ENCODE peak calls at places on chromosome 17, in four cellular contexts. U, Q, E and M are unnamed samples.

GRCh38 chr17:31100840-31101239 is 6.1 kb downstream of the NF1 start:
- DNase-seq in E (no peak), Q (no peak), U (no peak), M (no peak)

GRCh38 chr17:80219013-80219776 is 938 bp downstream of the SGSH start:
- DNase-seq in Q (peak; percentile 84), U (peak; percentile 45), E (peak; percentile 50), M (no peak)

GRCh38 chr17:63840591-63841349 is 1.7 kb downstream of the SMARCD2 start:
- DNase-seq in U (peak; percentile 53), Q (no peak), E (no peak), M (no peak)

GRCh38 chr17:78780852-78781338 is 1.2 kb downstream of the CYTH1 start:
- DNase-seq in U (no peak), Q (no peak), E (no peak), M (no peak)

GRCh38 chr17:869067-869466 is 86.9 kb downstream of the MRM3 start:
- DNase-seq in E (no peak), Q (no peak), U (no peak), M (no peak)

GRCh38 chr17:48037036-48037881 is at the start of gene COPZ2:
- DNase-seq in E (peak; percentile 57), Q (no peak), U (no peak), M (peak; percentile 14)

GRCh38 chr17:333626-334396 is 18.8 kb downstream of the RPH3AL start:
- DNase-seq in E (peak; percentile 86), U (no peak), Q (no peak), M (peak; percentile 38)

GRCh38 chr17:1413281-1413791 is 13.3 kb upstream of the YWHAE start:
- DNase-seq in E (no peak), Q (peak; percentile 93), U (peak; percentile 48), M (no peak)

GRCh38 chr17:69560987-69561441 is 146.5 kb downstream of the MAP2K6 start:
- DNase-seq in E (peak; percentile 77), Q (no peak), U (no peak), M (no peak)

GRCh38 chr17:77948690-77949114 is 9.8 kb upstream of the TNRC6C start:
- DNase-seq in U (peak; percentile 39), Q (peak; percentile 50), E (peak; percentile 58), M (peak; percentile 29)

GRCh38 chr17:64115043-64115698 is 14.8 kb downstream of the ERN1 start:
- DNase-seq in U (no peak), Q (peak; percentile 94), E (no peak), M (no peak)

GRCh38 chr17:66918896-66919295 is 45.6 kb upstream of the CACNG4 start:
- DNase-seq in U (no peak), E (no peak), Q (no peak), M (no peak)

GRCh38 chr17:31327534-31328526 is 6.4 kb upstream of the EVI2A start:
- DNase-seq in Q (peak; percentile 78), U (peak; percentile 50), E (no peak), M (no peak)

GRCh38 chr17:68701046-68701445 is 99.9 kb upstream of the FAM20A start:
- DNase-seq in Q (no peak), E (peak; percentile 11), U (no peak), M (no peak)

GRCh38 chr17:70158581-70158980 is 10.8 kb upstream of the KCNJ2 start:
- DNase-seq in E (no peak), Q (no peak), U (no peak), M (no peak)

GRCh38 chr17:20266806-20267458 is 200.4 kb downstream of the LGALS9B start:
- DNase-seq in E (peak; percentile 24), U (no peak), Q (peak; percentile 83), M (no peak)

GRCh38 chr17:39623356-39623950 is 3.3 kb upstream of the PPP1R1B start:
- DNase-seq in E (peak; percentile 82), Q (peak; percentile 77), U (no peak), M (peak; percentile 94)

GRCh38 chr17:40993856-40994255 is at the start of gene KRTAP3-3:
- DNase-seq in U (no peak), Q (no peak), E (no peak), M (no peak)

GRCh38 chr17:81537343-81537855 is 9.2 kb downstream of the FSCN2 start:
- DNase-seq in Q (peak; percentile 25), E (peak; percentile 66), U (no peak), M (no peak)

GRCh38 chr17:37541880-37542675 is 52.4 kb downstream of the DUSP14 start:
- DNase-seq in Q (peak; percentile 14), E (no peak), U (no peak), M (no peak)

GRCh38 chr17:42403150-42403549 is 14.9 kb upstream of the STAT3 start:
- DNase-seq in E (peak; percentile 49), U (no peak), Q (no peak), M (no peak)

GRCh38 chr17:79968116-79968515 is 67.6 kb downstream of the TBC1D16 start:
- DNase-seq in Q (no peak), U (no peak), E (no peak), M (no peak)

GRCh38 chr17:63519972-63520882 is 2.9 kb upstream of the KCNH6 start:
- DNase-seq in Q (no peak), U (no peak), E (no peak), M (no peak)

GRCh38 chr17:42937712-42938596 is 26.3 kb downstream of the AARSD1 start:
- DNase-seq in U (peak; percentile 40), Q (peak; percentile 60), E (peak; percentile 73), M (peak; percentile 26)

GRCh38 chr17:9273334-9274118 is 252.2 kb downstream of the NTN1 start:
- DNase-seq in E (no peak), Q (no peak), U (no peak), M (no peak)

GRCh38 chr17:79922798-79923197 is 83.6 kb upstream of the CBX4 start:
- DNase-seq in Q (no peak), E (no peak), U (no peak), M (no peak)

GRCh38 chr17:7499161-7499560 is 15.0 kb downstream of the POLR2A start:
- DNase-seq in Q (no peak), E (no peak), U (no peak), M (no peak)

GRCh38 chr17:7501729-7502128 is 17.6 kb downstream of the POLR2A start:
- DNase-seq in U (no peak), E (no peak), Q (no peak), M (no peak)

GRCh38 chr17:7503521-7503920 is 19.4 kb downstream of the POLR2A start:
- DNase-seq in Q (no peak), E (no peak), U (no peak), M (no peak)

GRCh38 chr17:7502171-7502847 is 18.1 kb downstream of the POLR2A start:
- DNase-seq in U (no peak), E (no peak), Q (no peak), M (no peak)

GRCh38 chr17:7502987-7503386 is 18.8 kb downstream of the POLR2A start:
- DNase-seq in U (no peak), E (peak; percentile 27), Q (no peak), M (no peak)
- TF ChIP-seq CTCF in U (peak; percentile 36), E (peak; percentile 25), Q (peak; percentile 23), M (peak; percentile 40)

GRCh38 chr17:53186004-53186403 is 636.7 kb upstream of the KIF2B start:
- DNase-seq in Q (no peak), E (peak; percentile 37), U (no peak), M (no peak)
- TF ChIP-seq CTCF in Q (no peak), E (no peak), U (no peak), M (peak; percentile 24)

GRCh38 chr17:45318561-45319230 is 1.9 kb upstream of the MAP3K14 start:
- DNase-seq in E (no peak), Q (peak; percentile 89), U (no peak), M (no peak)

GRCh38 chr17:45317113-45317820 is 447 bp upstream of the MAP3K14 start:
- DNase-seq in E (peak; percentile 100), Q (peak; percentile 100), U (peak; percentile 100), M (peak; percentile 99)

GRCh38 chr17:45315583-45316270 is 1.1 kb downstream of the MAP3K14 start:
- DNase-seq in U (no peak), E (no peak), Q (peak; percentile 38), M (no peak)

GRCh38 chr17:45314761-45315549 is 1.9 kb downstream of the MAP3K14 start:
- DNase-seq in U (no peak), Q (no peak), E (no peak), M (no peak)

DNA sequence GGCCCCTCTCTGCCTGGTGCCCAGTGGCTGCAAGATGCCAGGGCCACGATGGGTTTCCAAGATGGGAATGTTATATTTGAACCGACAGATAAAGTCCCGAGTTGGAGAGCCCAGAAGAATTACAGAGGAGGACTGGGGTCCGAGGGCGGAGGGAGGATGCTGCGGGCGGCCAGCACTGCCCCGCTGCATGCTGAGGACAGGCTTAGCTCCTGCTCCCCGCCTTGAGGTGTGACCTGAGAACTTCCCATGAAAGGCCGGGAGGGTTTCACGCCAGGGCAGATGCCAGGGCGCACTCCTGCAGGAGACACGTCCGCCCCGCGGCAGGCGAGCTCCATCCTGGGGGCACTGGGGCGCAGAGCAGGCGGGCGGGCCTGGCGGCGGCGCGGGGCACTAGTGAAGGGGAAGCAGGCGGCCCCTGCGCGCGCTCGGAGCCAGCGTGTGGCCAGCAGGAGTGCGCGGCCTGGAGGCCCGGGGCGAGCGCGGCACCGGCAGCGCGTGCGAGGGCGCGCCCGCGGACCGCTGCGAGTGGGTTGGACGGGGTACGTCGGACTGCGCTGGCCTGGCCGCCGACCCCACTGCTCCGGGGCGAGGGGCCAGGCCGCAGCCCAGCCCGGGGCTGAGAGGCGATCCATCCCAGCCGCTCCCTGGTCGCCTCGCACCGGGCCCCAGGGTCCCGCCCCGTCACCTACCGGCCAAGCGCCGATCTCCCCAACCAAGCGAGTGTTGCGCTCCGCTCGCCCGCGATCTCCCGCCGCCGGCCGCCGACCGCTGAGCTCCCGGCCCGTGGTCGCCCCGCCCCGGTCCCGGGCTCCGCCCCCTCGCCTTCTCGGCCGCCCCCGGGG is at the start of gene MAP3K14:
- DNase-seq in Q (peak; percentile 53), U (no peak), E (peak; percentile 86), M (peak; percentile 57)
- TF ChIP-seq CTCF in Q (no peak), U (no peak), E (peak; percentile 22), M (peak; percentile 15)

GRCh38 chr17:44356241-44356640 is 7.4 kb downstream of the FAM171A2 start:
- DNase-seq in U (no peak), Q (no peak), E (no peak), M (no peak)
- TF ChIP-seq CTCF in U (no peak), Q (no peak), E (no peak), M (no peak)